ENCODE peak calls at places on chromosomes 6 and 20, in four cellular contexts. A, D, Q and X are unnamed samples.

GRCh38 chr6:84027340-84028183 is 6.0 kb upstream of the MRAP2 start:
- DNase-seq in A (peak; percentile 21), D (no peak), Q (no peak), X (peak; percentile 5)

GRCh38 chr20:49987015-49987867 is 4.5 kb downstream of the SNAI1 start:
- DNase-seq in A (peak; percentile 50), D (no peak), Q (peak; percentile 63), X (no peak)

GRCh38 chr6:168440520-168441433 is at the start of gene SMOC2:
- DNase-seq in A (no peak), D (no peak), Q (no peak), X (no peak)

GRCh38 chr6:68238097-68238597 is 396.9 kb upstream of the ADGRB3 start:
- DNase-seq in A (no peak), D (no peak), Q (no peak), X (no peak)

GRCh38 chr6:44310241-44310640 is 2.9 kb downstream of the AARS2 start:
- DNase-seq in A (no peak), D (no peak), Q (no peak), X (no peak)

GRCh38 chr6:160132776-160133338 is 11.2 kb downstream of the SLC22A1 start:
- DNase-seq in A (peak; percentile 63), D (no peak), Q (no peak), X (no peak)

GRCh38 chr6:165774903-165775608 is 112.0 kb upstream of the PDE10A start:
- DNase-seq in A (no peak), D (peak; percentile 39), Q (no peak), X (no peak)

GRCh38 chr20:41287327-41287726 is 30.2 kb downstream of the ZHX3 start:
- DNase-seq in A (peak; percentile 97), D (no peak), Q (no peak), X (no peak)

GRCh38 chr20:57826731-57827287 is 117.0 kb upstream of the PMEPA1 start:
- DNase-seq in A (no peak), D (no peak), Q (no peak), X (no peak)

GRCh38 chr6:759729-760128 is 66.8 kb upstream of the EXOC2 start:
- DNase-seq in A (no peak), D (no peak), Q (no peak), X (no peak)

GRCh38 chr6:145483191-145483996 is 251.9 kb downstream of the EPM2A start:
- DNase-seq in A (peak; percentile 12), D (peak; percentile 52), Q (no peak), X (peak; percentile 40)

GRCh38 chr6:12572884-12573824 is 143.4 kb upstream of the PHACTR1 start:
- DNase-seq in A (peak; percentile 79), D (no peak), Q (no peak), X (peak; percentile 81)

GRCh38 chr6:106453756-106454367 is 93.3 kb downstream of the CRYBG1 start:
- DNase-seq in A (no peak), D (no peak), Q (no peak), X (no peak)

GRCh38 chr20:44598413-44599290 is 16.3 kb downstream of the PKIG start:
- DNase-seq in A (no peak), D (no peak), Q (no peak), X (no peak)

GRCh38 chr20:44599715-44600114 is 17.3 kb downstream of the PKIG start:
- DNase-seq in A (no peak), D (no peak), Q (no peak), X (no peak)

GRCh38 chr20:44601801-44602204 is 19.4 kb downstream of the PKIG start:
- DNase-seq in A (peak; percentile 87), D (no peak), Q (no peak), X (no peak)

GRCh38 chr20:44600301-44600700 is 17.9 kb downstream of the PKIG start:
- DNase-seq in A (no peak), D (no peak), Q (no peak), X (no peak)

GRCh38 chr20:44600758-44601562 is 18.6 kb downstream of the PKIG start:
- DNase-seq in A (peak; percentile 47), D (no peak), Q (no peak), X (no peak)
- TF ChIP-seq CEBPB in A (no peak), D (no peak), Q (no peak), X (no peak)

GRCh38 chr6:72826033-72826432 is 204.2 kb downstream of the KCNQ5 start:
- DNase-seq in A (peak; percentile 77), D (no peak), Q (no peak), X (no peak)
- TF ChIP-seq MAZ in A (no peak), D (no peak), Q (no peak), X (no peak)

GRCh38 chr6:139695361-139695760 is 320.9 kb upstream of the CITED2 start:
- DNase-seq in A (no peak), D (no peak), Q (no peak), X (no peak)

GRCh38 chr6:139698526-139699182 is 324.2 kb upstream of the CITED2 start:
- DNase-seq in A (no peak), D (no peak), Q (no peak), X (no peak)

GRCh38 chr6:139701003-139701402 is 326.6 kb upstream of the CITED2 start:
- DNase-seq in A (no peak), D (no peak), Q (no peak), X (no peak)

GRCh38 chr6:139701695-139702094 is 327.2 kb upstream of the CITED2 start:
- DNase-seq in A (no peak), D (no peak), Q (no peak), X (no peak)

GRCh38 chr6:139699335-139699734 is 324.9 kb upstream of the CITED2 start:
- DNase-seq in A (peak; percentile 65), D (no peak), Q (no peak), X (no peak)
- TF ChIP-seq CEBPB in A (peak; percentile 94), D (peak; percentile 29), Q (no peak), X (peak; percentile 59)

GRCh38 chr6:55704421-55704820 is 125.4 kb upstream of the HMGCLL1 start:
- DNase-seq in A (peak; percentile 82), D (no peak), Q (no peak), X (no peak)
- TF ChIP-seq MAZ in A (no peak), D (no peak), Q (no peak), X (no peak)

GRCh38 chr20:14062786-14063185 is 67.5 kb downstream of the MACROD2 start:
- DNase-seq in A (no peak), D (no peak), Q (no peak), X (no peak)
- TF ChIP-seq CEBPB in A (no peak), D (no peak), Q (no peak), X (no peak)

DNA sequence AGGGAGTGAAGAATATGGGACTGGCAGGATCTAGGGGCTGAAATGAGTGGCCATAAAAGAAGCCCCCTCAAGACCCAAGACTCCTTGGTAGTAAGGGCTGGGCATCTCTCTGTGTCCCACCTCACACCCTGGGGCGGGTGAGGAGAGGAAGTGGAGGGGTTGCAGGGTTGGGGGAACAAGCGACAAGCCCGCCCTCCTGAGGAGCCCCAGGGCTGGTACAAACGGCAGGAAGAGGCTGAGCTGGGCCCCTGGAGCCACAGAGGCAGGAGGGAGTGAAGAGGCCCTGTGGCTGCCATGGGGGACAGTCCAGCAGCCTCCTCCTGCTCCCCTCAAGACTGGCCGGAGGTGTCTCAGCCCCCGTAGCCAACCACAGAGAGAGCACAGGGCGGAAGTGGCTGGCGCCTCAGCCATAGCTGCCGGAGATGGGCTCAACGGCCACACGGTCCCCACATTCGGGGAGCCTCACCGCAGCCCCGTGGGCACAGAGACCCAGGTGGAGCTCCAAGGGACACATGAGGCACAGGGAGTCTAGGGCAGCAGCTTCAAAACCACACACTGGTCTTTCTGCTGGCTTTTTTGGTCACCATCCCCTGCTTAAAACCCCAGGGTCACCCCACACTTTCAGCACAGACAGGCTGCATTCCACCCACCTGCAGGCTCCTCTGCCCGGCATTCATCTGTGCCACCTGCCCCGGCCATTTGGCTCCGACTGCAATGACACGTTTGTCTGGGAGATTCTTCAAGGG is 586 bp downstream of the C20orf203 start:
- DNase-seq in A (no peak), D (no peak), Q (no peak), X (no peak)
- TF ChIP-seq MAZ in A (no peak), D (peak; percentile 17), Q (no peak), X (no peak)

GRCh38 chr6:141562181-141562800 is 570.4 kb upstream of the GJE1 start:
- DNase-seq in A (no peak), D (no peak), Q (peak; percentile 13), X (no peak)

GRCh38 chr6:141562801-141563763 is 569.6 kb upstream of the GJE1 start:
- DNase-seq in A (peak; percentile 91), D (peak; percentile 74), Q (peak; percentile 63), X (peak; percentile 12)

GRCh38 chr6:141561154-141561553 is 571.6 kb upstream of the GJE1 start:
- DNase-seq in A (no peak), D (peak; percentile 27), Q (no peak), X (no peak)
- TF ChIP-seq CEBPB in A (no peak), D (no peak), Q (no peak), X (no peak)

GRCh38 chr6:24720604-24721460 is 1.9 kb upstream of the C6orf62 start:
- DNase-seq in A (peak; percentile 100), D (peak; percentile 100), Q (peak; percentile 98), X (peak; percentile 99)

GRCh38 chr6:24719125-24719931 is at the start of gene C6orf62:
- DNase-seq in A (peak; percentile 30), D (no peak), Q (peak; percentile 20), X (no peak)

GRCh38 chr6:24720131-24720603 is 1.2 kb upstream of the C6orf62 start:
- DNase-seq in A (peak; percentile 28), D (peak; percentile 32), Q (peak; percentile 64), X (peak; percentile 27)

GRCh38 chr6:24723270-24723669 is 4.3 kb upstream of the C6orf62 start:
- DNase-seq in A (no peak), D (no peak), Q (no peak), X (no peak)

DNA sequence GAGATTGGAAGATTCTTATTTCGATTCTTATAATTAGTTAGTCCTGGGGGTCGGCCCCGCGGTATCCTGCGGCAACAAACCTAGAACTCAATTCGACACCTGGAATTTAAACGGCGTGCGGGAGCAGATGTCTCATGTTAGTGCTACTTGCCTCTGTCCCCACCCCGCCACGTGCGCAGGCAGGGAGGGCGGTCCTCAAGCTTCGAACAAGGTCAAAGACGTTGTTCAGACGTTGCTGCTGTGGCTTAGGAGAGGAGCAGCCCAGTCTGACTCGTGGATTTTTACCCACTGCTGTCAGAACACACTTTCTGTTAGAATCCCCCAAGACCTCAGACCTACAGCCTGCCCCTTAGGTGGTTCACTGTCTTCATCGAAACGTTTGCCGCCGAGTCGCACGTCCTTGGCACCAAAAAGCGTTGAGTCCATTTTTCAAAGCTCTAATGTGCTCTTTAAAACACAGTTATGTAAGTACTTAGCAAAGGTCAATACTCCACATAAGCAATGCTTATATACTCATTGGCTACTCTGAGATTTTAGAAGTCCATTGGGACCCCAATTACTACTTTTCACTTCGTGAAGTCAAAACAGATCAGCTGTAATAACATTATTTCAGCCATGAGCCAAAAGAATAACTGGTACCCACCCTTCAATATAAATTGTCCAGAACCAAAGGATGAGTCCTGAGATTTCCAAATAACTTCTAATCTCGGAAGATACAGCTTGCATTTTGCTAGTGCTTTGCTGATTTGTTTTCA is 2.7 kb upstream of the C6orf62 start:
- DNase-seq in A (peak; percentile 86), D (no peak), Q (peak; percentile 80), X (no peak)
- TF ChIP-seq MAZ in A (no peak), D (peak; percentile 10), Q (no peak), X (no peak)